ENCODE peak calls at places on chromosomes 5 and 9, in eight cellular contexts. F, U, P, M, Y, R, L and I are unnamed samples.

GRCh38 chr9:83405674-83406255 is 132.4 kb downstream of the FRMD3 start:
- DNase-seq in F (no peak), U (no peak), P (no peak), M (peak; percentile 17), Y (no peak), R (no peak), L (no peak), I (no peak)

GRCh38 chr9:121992571-121993212 is 100.4 kb downstream of the TTLL11 start:
- DNase-seq in F (peak; percentile 69), U (peak; percentile 79), P (peak; percentile 85), M (peak; percentile 92), Y (peak; percentile 54), R (peak; percentile 77), L (peak; percentile 67), I (peak; percentile 22)

GRCh38 chr9:131960311-131960710 is 119.4 kb downstream of the MED27 start:
- DNase-seq in F (no peak), U (no peak), P (no peak), M (no peak), Y (no peak), R (no peak), L (no peak), I (no peak)

GRCh38 chr5:176368726-176369125 is 3.4 kb downstream of the ARL10 start:
- DNase-seq in F (no peak), U (no peak), P (no peak), M (no peak), Y (no peak), R (no peak), L (no peak), I (no peak)

GRCh38 chr5:161966544-161966943 is 101.0 kb upstream of the GABRG2 start:
- DNase-seq in F (no peak), U (no peak), P (no peak), M (no peak), Y (no peak), R (peak; percentile 1), L (no peak), I (no peak)

GRCh38 chr5:151682751-151683331 is 3.9 kb downstream of the SPARC start:
- DNase-seq in F (no peak), U (no peak), P (no peak), M (no peak), Y (no peak), R (no peak), L (no peak), I (no peak)

GRCh38 chr9:134268308-134268724 is 57.9 kb upstream of the RXRA start:
- DNase-seq in F (no peak), U (no peak), P (no peak), M (no peak), Y (no peak), R (no peak), L (peak; percentile 42), I (no peak)

GRCh38 chr9:76905661-76905983 is 292 bp downstream of the PRUNE2 start:
- DNase-seq in F (no peak), U (no peak), P (no peak), M (no peak), Y (no peak), R (no peak), L (no peak), I (no peak)

GRCh38 chr9:124257070-124257864 is 482 bp upstream of the NEK6 start:
- DNase-seq in F (no peak), U (no peak), P (peak; percentile 62), M (no peak), Y (no peak), R (no peak), L (no peak), I (no peak)

GRCh38 chr9:99114049-99114440 is 9.1 kb downstream of the TGFBR1 start:
- DNase-seq in F (no peak), U (no peak), P (no peak), M (no peak), Y (no peak), R (no peak), L (no peak), I (no peak)

GRCh38 chr9:137085918-137086530 is 761 bp upstream of the MAN1B1 start:
- DNase-seq in F (peak; percentile 35), U (no peak), P (no peak), M (no peak), Y (no peak), R (peak; percentile 69), L (peak; percentile 44), I (peak; percentile 29)

GRCh38 chr5:144566747-144567415 is 396.2 kb downstream of the KCTD16 start:
- DNase-seq in F (no peak), U (no peak), P (no peak), M (no peak), Y (no peak), R (no peak), L (no peak), I (no peak)

GRCh38 chr5:144567416-144567770 is 396.7 kb downstream of the KCTD16 start:
- DNase-seq in F (no peak), U (no peak), P (no peak), M (no peak), Y (no peak), R (no peak), L (no peak), I (no peak)
- TF ChIP-seq EP300 in F (no peak), U (no peak), P (no peak), M (no peak), Y (no peak), R (no peak), L (no peak), I (no peak)

GRCh38 chr9:93107825-93108161 is 11.8 kb downstream of the CARD19 start:
- DNase-seq in F (no peak), U (no peak), P (peak; percentile 35), M (no peak), Y (no peak), R (no peak), L (no peak), I (no peak)
- H3K4me1 ChIP-seq in F (peaks cover 17% of the 10 kb centered on the region), U (peaks cover 18% of the 10 kb centered on the region), P (peaks cover 4% of the 10 kb centered on the region), M (peaks cover 17% of the 10 kb centered on the region), Y (peaks cover 2% of the 10 kb centered on the region), R (no peaks in the 10 kb centered on the region), L (peaks cover 4% of the 10 kb centered on the region), I (peaks cover 4% of the 10 kb centered on the region)

GRCh38 chr9:22446950-22447606 is 454 bp downstream of the DMRTA1 start:
- DNase-seq in F (peak; percentile 72), U (no peak), P (peak; percentile 72), M (no peak), Y (peak; percentile 37), R (peak; percentile 60), L (peak; percentile 69), I (peak; percentile 6)
- H3K27ac ChIP-seq in F (peak overlapping the region; percentile 86), U (no peak overlapping the region), P (peak overlapping the region; percentile 92), M (peak overlapping the region; percentile 96), Y (peak overlapping the region; percentile 29), R (no peak overlapping the region), L (peak overlapping the region; percentile 89), I (peak overlapping the region; percentile 49)

DNA sequence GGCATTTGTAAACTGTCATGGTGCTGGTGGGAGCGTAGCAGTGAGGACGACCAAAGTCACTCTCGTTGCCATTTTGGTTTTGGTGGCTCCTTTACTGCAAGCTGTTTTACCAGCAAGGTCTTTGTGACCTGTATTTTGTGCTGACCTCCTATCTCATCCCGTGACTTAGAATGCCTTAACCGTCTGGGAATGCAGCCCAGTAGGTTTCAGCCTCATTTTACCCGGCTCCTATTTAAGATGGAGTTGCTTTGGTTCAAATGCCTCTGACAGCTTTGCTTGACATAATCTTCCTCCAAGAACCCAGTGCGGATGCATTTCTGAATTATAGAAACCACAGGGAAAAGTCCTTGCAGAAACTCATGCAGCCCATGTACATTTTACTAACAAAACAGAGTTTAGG is 3.9 kb upstream of the RASGRF2 start:
- DNase-seq in F (no peak), U (no peak), P (no peak), M (no peak), Y (no peak), R (no peak), L (no peak), I (no peak)
- TF ChIP-seq EP300 in F (no peak), U (no peak), P (no peak), M (no peak), Y (no peak), R (no peak), L (no peak), I (no peak)